ENCODE peak calls at places on chromosomes 11 and 22, in eight cellular contexts. One of them, this sample, is unnamed.

GRCh38 chr22:40520562-40520961 is 116.0 kb downstream of the MRTFA start:
- DNase-seq in NCI-H1930: no peak
- DNase-seq in HCEC 1CT: no peak
- DNase-seq in GOT3: no peak
- DNase-seq in fibroblast of lung: no peak
- DNase-seq in NCI-H187: no peak
- DNase-seq in progenitor cell of endocrine pancreas: no peak
- DNase-seq in foreskin fibroblast: no peak
- DNase-seq in this sample: no peak

GRCh38 chr22:43186272-43187170 is at the start of gene TTLL12:
- DNase-seq in progenitor cell of endocrine pancreas: peak; percentile 61
- DNase-seq in GOT3: no peak
- DNase-seq in HCEC 1CT: peak; percentile 50
- DNase-seq in NCI-H1930: no peak
- DNase-seq in foreskin fibroblast: peak; percentile 74
- DNase-seq in NCI-H187: no peak
- DNase-seq in fibroblast of lung: peak; percentile 37
- DNase-seq in this sample: no peak

GRCh38 chr22:26444777-26445176 is 15.7 kb downstream of the ASPHD2 start:
- DNase-seq in fibroblast of lung: no peak
- DNase-seq in NCI-H1930: no peak
- DNase-seq in HCEC 1CT: no peak
- DNase-seq in progenitor cell of endocrine pancreas: no peak
- DNase-seq in GOT3: no peak
- DNase-seq in NCI-H187: peak; percentile 39
- DNase-seq in foreskin fibroblast: no peak
- DNase-seq in this sample: no peak

GRCh38 chr11:63897459-63898156 is 19.4 kb downstream of the RCOR2 start:
- DNase-seq in GOT3: no peak
- DNase-seq in HCEC 1CT: no peak
- DNase-seq in foreskin fibroblast: no peak
- DNase-seq in fibroblast of lung: no peak
- DNase-seq in NCI-H187: no peak
- DNase-seq in NCI-H1930: no peak
- DNase-seq in progenitor cell of endocrine pancreas: no peak
- DNase-seq in this sample: no peak

GRCh38 chr22:26169312-26170111 is at the start of gene SEZ6L:
- DNase-seq in HCEC 1CT: no peak
- DNase-seq in fibroblast of lung: peak; percentile 7
- DNase-seq in NCI-H1930: no peak
- DNase-seq in NCI-H187: no peak
- DNase-seq in progenitor cell of endocrine pancreas: peak; percentile 31
- DNase-seq in foreskin fibroblast: no peak
- DNase-seq in GOT3: no peak
- DNase-seq in this sample: peak; percentile 29

GRCh38 chr11:134289789-134290188 is 13.6 kb downstream of the GLB1L3 start:
- DNase-seq in HCEC 1CT: no peak
- DNase-seq in fibroblast of lung: no peak
- DNase-seq in GOT3: no peak
- DNase-seq in foreskin fibroblast: no peak
- DNase-seq in NCI-H187: no peak
- DNase-seq in progenitor cell of endocrine pancreas: no peak
- DNase-seq in NCI-H1930: no peak
- DNase-seq in this sample: no peak

GRCh38 chr22:50481440-50482106 is at the start of gene ADM2:
- DNase-seq in HCEC 1CT: no peak
- DNase-seq in progenitor cell of endocrine pancreas: peak; percentile 44
- DNase-seq in foreskin fibroblast: peak; percentile 62
- DNase-seq in NCI-H187: no peak
- DNase-seq in NCI-H1930: no peak
- DNase-seq in fibroblast of lung: no peak
- DNase-seq in GOT3: no peak
- DNase-seq in this sample: peak; percentile 78

GRCh38 chr11:61163714-61164609 is 2.7 kb upstream of the VPS37C start:
- DNase-seq in progenitor cell of endocrine pancreas: no peak
- DNase-seq in NCI-H187: no peak
- DNase-seq in HCEC 1CT: no peak
- DNase-seq in fibroblast of lung: no peak
- DNase-seq in NCI-H1930: no peak
- DNase-seq in GOT3: no peak
- DNase-seq in foreskin fibroblast: no peak
- DNase-seq in this sample: no peak

GRCh38 chr11:59011672-59012071 is 72.4 kb downstream of the GLYATL1 start:
- DNase-seq in NCI-H1930: no peak
- DNase-seq in NCI-H187: no peak
- DNase-seq in fibroblast of lung: no peak
- DNase-seq in foreskin fibroblast: no peak
- DNase-seq in progenitor cell of endocrine pancreas: no peak
- DNase-seq in GOT3: no peak
- DNase-seq in HCEC 1CT: no peak
- DNase-seq in this sample: no peak

GRCh38 chr11:126607374-126607773 is 251.9 kb downstream of the ST3GAL4 start:
- DNase-seq in foreskin fibroblast: peak; percentile 89
- DNase-seq in HCEC 1CT: peak; percentile 26
- DNase-seq in NCI-H187: no peak
- DNase-seq in progenitor cell of endocrine pancreas: peak; percentile 47
- DNase-seq in GOT3: peak; percentile 8
- DNase-seq in fibroblast of lung: peak; percentile 37
- DNase-seq in NCI-H1930: no peak
- DNase-seq in this sample: no peak